ENCODE peak calls at places on chromosomes 16 and 17, in ten cellular contexts. N, A, C, V, S, L, T, Q, Z and B are unnamed samples.

GRCh38 chr16:28311913-28312312 is 19.6 kb downstream of the SBK1 start:
- DNase-seq in N (no peak), A (no peak), C (no peak), V (no peak), S (peak), L (no peak), T (no peak), Q (no peak), Z (no peak), B (no peak)

GRCh38 chr17:29341726-29342125 is 47.8 kb upstream of the NUFIP2 start:
- DNase-seq in N (no peak), A (no peak), C (no peak), V (no peak), S (no peak), L (no peak), T (no peak), Q (peak), Z (no peak), B (no peak)

GRCh38 chr16:67881557-67882220 is 3.0 kb upstream of the NRN1L start:
- DNase-seq in N (no peak), A (no peak), C (no peak), V (no peak), S (peak), L (no peak), T (peak), Q (no peak), Z (no peak), B (no peak)

GRCh38 chr16:87826798-87827587 is 42.3 kb downstream of the SLC7A5 start:
- DNase-seq in N (no peak), A (no peak), C (no peak), V (no peak), S (no peak), L (no peak), T (no peak), Q (no peak), Z (no peak), B (peak)

GRCh38 chr16:66293207-66293735 is 73.2 kb upstream of the CDH5 start:
- DNase-seq in N (peak), A (no peak), C (no peak), V (no peak), S (no peak), L (peak), T (no peak), Q (no peak), Z (no peak), B (no peak)

GRCh38 chr17:81966343-81967243 is 5.6 kb upstream of the NOTUM start:
- DNase-seq in N (peak), A (peak), C (no peak), V (peak), S (peak), L (peak), T (no peak), Q (peak), Z (peak), B (no peak)

GRCh38 chr17:77909236-77909635 is 49.3 kb upstream of the TNRC6C start:
- DNase-seq in N (no peak), A (peak), C (no peak), V (no peak), S (peak), L (peak), T (peak), Q (no peak), Z (no peak), B (no peak)

GRCh38 chr16:50296807-50297206 is 30.5 kb downstream of the ADCY7 start:
- DNase-seq in N (no peak), A (no peak), C (no peak), V (no peak), S (peak), L (peak), T (no peak), Q (no peak), Z (no peak), B (no peak)

GRCh38 chr17:44898768-44899073 is 524 bp downstream of the EFTUD2 start:
- DNase-seq in N (no peak), A (no peak), C (peak), V (peak), S (no peak), L (no peak), T (no peak), Q (no peak), Z (no peak), B (no peak)

GRCh38 chr17:2904135-2904534 is 107.9 kb downstream of the RAP1GAP2 start:
- DNase-seq in N (peak), A (no peak), C (peak), V (peak), S (no peak), L (no peak), T (peak), Q (peak), Z (no peak), B (no peak)

GRCh38 chr16:69481901-69482341 is 57.5 kb downstream of the CYB5B start:
- DNase-seq in N (peak), A (peak), C (peak), V (no peak), S (peak), L (peak), T (peak), Q (peak), Z (peak), B (peak)

GRCh38 chr17:57662644-57663308 is 82.3 kb downstream of the CCDC182 start:
- DNase-seq in N (peak), A (peak), C (peak), V (peak), S (peak), L (peak), T (peak), Q (peak), Z (peak), B (peak)

GRCh38 chr17:48555616-48556533 is 11.0 kb upstream of the HOXB2 start:
- DNase-seq in N (no peak), A (no peak), C (no peak), V (no peak), S (no peak), L (peak), T (no peak), Q (peak), Z (peak), B (no peak)

GRCh38 chr16:87233928-87234327 is 83.3 kb downstream of the C16orf95 start:
- DNase-seq in N (no peak), A (no peak), C (peak), V (no peak), S (no peak), L (no peak), T (no peak), Q (peak), Z (peak), B (no peak)

GRCh38 chr17:68515238-68515637 is 3.0 kb downstream of the PRKAR1A start:
- DNase-seq in N (no peak), A (no peak), C (peak), V (no peak), S (no peak), L (no peak), T (no peak), Q (no peak), Z (no peak), B (no peak)
- H3K4me3 ChIP-seq in N (no peak), A (no peak), C (peak), V (no peak), S (peak), L (no peak), T (peak), Q (no peak), Z (peak), B (no peak)

DNA sequence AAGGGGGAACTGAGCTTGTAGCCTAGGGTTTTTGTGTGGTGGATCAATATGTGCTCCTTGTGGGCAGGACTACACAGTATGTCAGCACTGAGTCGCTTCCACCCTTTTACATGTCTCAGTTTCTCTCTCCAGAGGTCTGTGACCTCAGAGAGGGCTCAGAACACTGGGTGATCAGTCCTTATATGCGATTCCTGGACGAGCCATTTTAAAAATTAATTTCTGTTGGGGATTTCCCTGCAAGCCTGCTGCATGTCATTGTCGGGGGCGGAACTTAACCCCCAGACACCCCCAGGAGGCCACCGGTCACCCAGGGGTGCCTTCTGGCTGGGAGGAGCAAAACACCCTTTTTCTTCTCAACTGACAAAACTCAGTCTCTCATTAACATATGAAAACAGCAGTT is 14.1 kb downstream of the DHRS7B start:
- DNase-seq in N (no peak), A (no peak), C (no peak), V (no peak), S (no peak), L (no peak), T (no peak), Q (no peak), Z (no peak), B (no peak)
- H3K27ac ChIP-seq in N (no peak), A (no peak), C (no peak), V (no peak), S (no peak), L (no peak), T (no peak), Q (no peak), Z (no peak), B (no peak)

GRCh38 chr17:38868095-38868967 is 1.5 kb upstream of the LASP1 start:
- DNase-seq in N (peak), A (peak), C (peak), V (peak), S (peak), L (peak), T (peak), Q (peak), Z (peak), B (no peak)

GRCh38 chr17:38867179-38867994 is 2.5 kb upstream of the LASP1 start:
- DNase-seq in N (peak), A (peak), C (peak), V (peak), S (no peak), L (peak), T (peak), Q (peak), Z (peak), B (peak)

GRCh38 chr17:38869647-38870258 is at the start of gene LASP1:
- DNase-seq in N (peak), A (peak), C (peak), V (peak), S (peak), L (peak), T (peak), Q (peak), Z (peak), B (peak)

GRCh38 chr17:38870259-38871165 is 654 bp downstream of the LASP1 start:
- DNase-seq in N (peak), A (peak), C (no peak), V (peak), S (peak), L (peak), T (peak), Q (peak), Z (peak), B (peak)

DNA sequence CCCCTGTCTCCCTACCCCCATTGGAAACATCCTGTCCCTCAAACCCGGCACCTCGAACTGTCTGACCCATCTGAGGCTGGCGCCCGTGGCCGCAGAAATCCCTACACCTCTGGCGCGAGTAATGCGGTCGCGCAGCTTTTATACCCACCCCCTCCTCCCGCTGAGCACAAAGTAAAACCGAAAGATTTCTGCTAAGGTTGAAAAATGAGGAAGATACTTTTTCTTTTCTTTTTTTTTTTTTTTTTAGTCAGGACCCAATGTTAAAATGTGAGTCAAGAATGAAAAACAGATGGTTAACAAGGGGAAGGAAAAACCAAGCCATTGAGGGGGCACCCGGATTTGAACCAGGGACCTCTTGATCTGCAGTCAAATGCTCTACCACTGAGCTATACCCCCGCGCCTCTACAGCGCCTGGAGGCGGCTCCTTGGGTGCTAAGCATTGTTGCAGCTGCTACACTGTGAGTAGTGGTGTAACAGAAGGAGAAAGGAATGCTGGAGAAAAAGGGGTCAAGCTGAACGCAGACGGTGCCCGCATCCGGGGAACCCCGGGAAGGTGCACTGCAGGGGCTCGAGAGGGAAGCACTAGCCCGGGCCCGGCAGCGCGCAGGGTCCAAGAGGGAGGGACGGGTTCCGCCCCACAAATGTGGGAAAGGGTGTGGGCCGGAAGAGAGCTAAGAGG is 751 bp upstream of the LASP1 start:
- DNase-seq in N (peak), A (peak), C (peak), V (peak), S (peak), L (peak), T (peak), Q (peak), Z (peak), B (peak)
- TF ChIP-seq CTCF in N (no peak), A (peak), C (peak), V (peak), S (peak), L (no peak), T (no peak), Q (peak), Z (no peak), B (no peak)

GRCh38 chr17:73304971-73305786 is 6.6 kb downstream of the CDC42EP4 start:
- DNase-seq in N (peak), A (peak), C (peak), V (peak), S (peak), L (peak), T (peak), Q (peak), Z (peak), B (peak)
- H3K4me3 ChIP-seq in N (peak), A (peak), C (peak), V (no peak), S (peak), L (peak), T (peak), Q (peak), Z (peak), B (peak)

GRCh38 chr16:16882766-16883165 is 503.8 kb downstream of the NPIPA7 start:
- DNase-seq in N (no peak), A (no peak), C (no peak), V (no peak), S (no peak), L (no peak), T (no peak), Q (no peak), Z (no peak), B (no peak)
- H3K27ac ChIP-seq in N (no peak), A (no peak), C (no peak), V (no peak), S (no peak), L (no peak), T (no peak), Q (no peak), Z (no peak), B (no peak)

DNA sequence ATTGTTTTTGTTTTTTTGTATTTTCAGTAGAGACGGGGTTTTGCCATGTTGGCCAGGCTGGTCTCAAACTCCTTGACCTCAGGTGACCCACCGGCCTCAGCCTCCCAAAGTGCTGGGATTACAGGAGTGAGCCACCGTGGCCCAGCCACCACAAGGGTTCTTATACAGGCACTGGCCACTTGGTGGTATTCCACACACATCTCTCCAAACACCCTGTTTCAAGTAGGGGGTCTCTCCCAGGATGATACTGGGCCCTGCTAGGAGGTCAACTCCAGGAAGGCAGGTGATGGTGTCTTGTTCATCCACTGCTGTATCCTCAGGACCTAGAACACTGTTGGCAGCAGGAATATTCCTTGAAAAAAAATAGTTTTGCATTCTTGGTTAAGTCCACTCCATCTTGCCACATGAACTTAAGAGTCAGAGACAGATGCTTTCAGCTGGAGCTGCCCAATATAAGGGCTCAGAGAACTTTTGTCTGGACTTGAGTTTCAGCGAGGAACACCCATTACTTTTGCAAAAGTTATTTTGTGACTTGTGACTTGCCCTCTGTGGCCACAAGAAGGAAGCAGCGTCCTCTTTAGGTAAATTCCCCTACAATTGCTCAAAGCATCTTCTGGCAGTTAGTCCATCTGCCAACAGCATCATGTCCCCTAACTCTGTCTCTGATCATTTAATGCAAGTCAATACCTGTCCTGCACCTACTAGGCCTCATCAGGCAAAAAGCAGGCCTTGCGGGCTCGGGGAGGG is 7.4 kb upstream of the EEF2K start:
- DNase-seq in N (no peak), A (no peak), C (no peak), V (no peak), S (no peak), L (no peak), T (no peak), Q (peak), Z (peak), B (no peak)
- TF ChIP-seq CTCF in N (no peak), A (no peak), C (no peak), V (no peak), S (no peak), L (no peak), T (no peak), Q (peak), Z (no peak), B (no peak)